ENCODE peak calls at places on chromosomes 11 and 22, in eight cellular contexts. G is cardiac muscle cell, S is HFF-Myc, J is HFFc6, U is PC-9, N is endothelial cell, A is stomach, B is GM12878. D is an unnamed sample.

GRCh38 chr11:122140535-122140934 is 24.5 kb upstream of the BLID start:
- DNase-seq in G (peak), A (no peak), N (no peak), J (peak), U (peak), S (no peak), B (no peak), D (no peak)

GRCh38 chr22:24816841-24817240 is 10.8 kb downstream of the SGSM1 start:
- DNase-seq in S (no peak), U (no peak), B (no peak), A (no peak), N (no peak), G (no peak), J (no peak), D (no peak)

GRCh38 chr11:2138436-2139117 is 612 bp downstream of the IGF2 start:
- DNase-seq in A (no peak), B (no peak), S (no peak), J (no peak), U (no peak), N (no peak), G (no peak), D (no peak)

GRCh38 chr11:109071712-109072524 is 350.1 kb upstream of the C11orf87 start:
- DNase-seq in J (no peak), N (no peak), A (no peak), G (peak), S (no peak), B (no peak), U (no peak), D (no peak)

GRCh38 chr22:45323695-45324094 is 14.0 kb downstream of the FAM118A start:
- DNase-seq in N (no peak), G (no peak), A (no peak), U (no peak), S (no peak), J (no peak), B (no peak), D (no peak)

GRCh38 chr22:47072642-47072967 is 310.2 kb downstream of the TBC1D22A start:
- DNase-seq in B (no peak), J (no peak), N (no peak), A (no peak), S (no peak), U (no peak), G (no peak), D (no peak)

GRCh38 chr22:37526376-37526775 is 7.2 kb upstream of the CARD10 start:
- DNase-seq in A (no peak), U (no peak), S (no peak), G (peak), B (no peak), J (no peak), N (no peak), D (no peak)

GRCh38 chr11:121890377-121890776 is 225.6 kb downstream of the BLID start:
- DNase-seq in J (peak), S (no peak), N (no peak), U (no peak), A (peak), G (peak), B (no peak), D (no peak)

GRCh38 chr11:92219476-92219875 is 5.1 kb upstream of the FAT3 start:
- DNase-seq in G (no peak), U (no peak), N (no peak), J (no peak), B (no peak), A (no peak), S (no peak), D (no peak)

GRCh38 chr22:50620861-50621490 is 7.0 kb downstream of the ARSA start:
- DNase-seq in S (no peak), G (no peak), N (no peak), A (no peak), B (peak), J (no peak), U (no peak), D (no peak)

GRCh38 chr22:33923660-33924246 is 3.5 kb upstream of the LARGE1 start:
- DNase-seq in G (peak), U (peak), A (peak), J (peak), N (peak), S (peak), B (no peak), D (peak)

GRCh38 chr11:77410076-77410827 is 63.6 kb downstream of the PAK1 start:
- DNase-seq in N (no peak), U (no peak), A (no peak), G (no peak), B (no peak), S (no peak), J (no peak), D (no peak)

GRCh38 chr11:2444301-2445106 is at the start of the genes KCNQ1 and TRPM5:
- DNase-seq in S (no peak), U (no peak), J (no peak), N (peak), G (no peak), B (no peak), A (peak), D (no peak)

GRCh38 chr22:36773935-36774334 is 2.0 kb downstream of the IFT27 start:
- DNase-seq in B (no peak), U (peak), N (no peak), A (no peak), J (peak), G (peak), S (no peak), D (no peak)

GRCh38 chr11:6455070-6455469 is 14.3 kb upstream of the HPX start:
- DNase-seq in U (no peak), J (no peak), N (no peak), G (no peak), S (no peak), A (no peak), B (no peak), D (no peak)

GRCh38 chr11:43694477-43694876 is 13.9 kb downstream of the HSD17B12 start:
- DNase-seq in G (no peak), U (no peak), N (no peak), A (no peak), B (no peak), S (no peak), J (no peak), D (no peak)

GRCh38 chr11:61728940-61729219 is 23.6 kb upstream of the MYRF start:
- DNase-seq in J (peak), B (no peak), A (no peak), G (peak), N (no peak), S (no peak), U (peak), D (no peak)

GRCh38 chr11:131817701-131818188 is 447.3 kb downstream of the NTM start:
- DNase-seq in A (no peak), S (no peak), G (no peak), N (no peak), U (no peak), B (no peak), J (no peak), D (no peak)

GRCh38 chr11:14643697-14644395 is at the start of gene PDE3B:
- DNase-seq in U (peak), S (no peak), J (no peak), B (no peak), N (peak), G (peak), A (peak), D (peak)

GRCh38 chr11:79325851-79326250 is 115.0 kb downstream of the TENM4 start:
- DNase-seq in S (no peak), A (no peak), B (no peak), N (no peak), U (no peak), J (no peak), G (no peak), D (no peak)

GRCh38 chr11:113181094-113181493 is 133.3 kb upstream of the TTC12 start:
- DNase-seq in U (no peak), S (no peak), B (no peak), J (no peak), G (no peak), A (no peak), N (no peak), D (no peak)

GRCh38 chr11:112459001-112459400 is 198.3 kb upstream of the PLET1 start:
- DNase-seq in N (no peak), G (no peak), S (no peak), J (no peak), U (no peak), A (no peak), B (no peak), D (no peak)

GRCh38 chr11:100883860-100884259 is 196.8 kb downstream of the ARHGAP42 start:
- DNase-seq in B (no peak), J (no peak), G (no peak), U (no peak), A (no peak), S (no peak), N (no peak), D (no peak)

GRCh38 chr11:125874556-125875124 is 12.8 kb upstream of the HYLS1 start:
- DNase-seq in G (peak), N (peak), J (peak), A (peak), U (peak), B (no peak), S (peak), D (peak)

DNA sequence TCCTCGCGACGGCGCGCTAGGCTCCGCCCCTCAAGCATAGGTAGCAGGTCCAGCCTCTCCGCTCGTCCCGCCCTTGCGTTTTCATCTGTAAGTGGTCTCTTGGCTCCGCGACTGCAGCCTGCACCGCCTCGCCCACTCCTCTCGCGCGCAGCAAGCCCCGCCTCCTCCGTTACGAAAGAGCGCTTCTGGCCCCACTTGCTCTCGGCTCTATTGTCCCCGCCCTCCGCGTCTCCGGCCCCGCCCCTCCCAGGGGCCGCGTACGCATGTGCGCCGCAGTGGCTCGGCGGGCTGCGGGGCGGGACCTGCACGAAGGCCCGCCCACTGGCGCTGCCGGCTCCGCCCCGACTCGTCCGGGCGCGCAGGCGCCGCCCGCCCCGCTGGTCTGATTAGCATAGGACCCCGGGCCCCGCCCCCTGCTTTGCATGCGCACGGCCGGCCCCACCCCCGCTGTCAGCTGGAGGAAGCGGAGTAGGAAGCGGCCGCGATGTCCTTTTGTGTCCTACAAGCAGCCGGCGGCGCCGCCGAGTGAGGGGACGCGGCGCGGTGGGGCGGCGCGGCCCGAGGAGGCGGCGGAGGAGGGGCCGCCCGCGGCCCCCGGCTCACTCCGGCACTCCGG is at the start of gene ESRRA:
- DNase-seq in U (peak), J (peak), N (peak), G (peak), A (peak), B (peak), S (peak), D (peak)
- TF ChIP-seq CTCF in U (no peak), J (no peak), N (no peak), G (no peak), A (no peak), B (no peak), S (no peak), D (no peak)

GRCh38 chr11:67406969-67407699 is 3.3 kb downstream of the TBC1D10C start:
- DNase-seq in N (no peak), B (no peak), J (no peak), A (no peak), S (no peak), U (no peak), G (no peak), D (no peak)
- TF ChIP-seq CTCF in N (no peak), B (peak), J (no peak), A (no peak), S (no peak), U (no peak), G (no peak), D (no peak)

DNA sequence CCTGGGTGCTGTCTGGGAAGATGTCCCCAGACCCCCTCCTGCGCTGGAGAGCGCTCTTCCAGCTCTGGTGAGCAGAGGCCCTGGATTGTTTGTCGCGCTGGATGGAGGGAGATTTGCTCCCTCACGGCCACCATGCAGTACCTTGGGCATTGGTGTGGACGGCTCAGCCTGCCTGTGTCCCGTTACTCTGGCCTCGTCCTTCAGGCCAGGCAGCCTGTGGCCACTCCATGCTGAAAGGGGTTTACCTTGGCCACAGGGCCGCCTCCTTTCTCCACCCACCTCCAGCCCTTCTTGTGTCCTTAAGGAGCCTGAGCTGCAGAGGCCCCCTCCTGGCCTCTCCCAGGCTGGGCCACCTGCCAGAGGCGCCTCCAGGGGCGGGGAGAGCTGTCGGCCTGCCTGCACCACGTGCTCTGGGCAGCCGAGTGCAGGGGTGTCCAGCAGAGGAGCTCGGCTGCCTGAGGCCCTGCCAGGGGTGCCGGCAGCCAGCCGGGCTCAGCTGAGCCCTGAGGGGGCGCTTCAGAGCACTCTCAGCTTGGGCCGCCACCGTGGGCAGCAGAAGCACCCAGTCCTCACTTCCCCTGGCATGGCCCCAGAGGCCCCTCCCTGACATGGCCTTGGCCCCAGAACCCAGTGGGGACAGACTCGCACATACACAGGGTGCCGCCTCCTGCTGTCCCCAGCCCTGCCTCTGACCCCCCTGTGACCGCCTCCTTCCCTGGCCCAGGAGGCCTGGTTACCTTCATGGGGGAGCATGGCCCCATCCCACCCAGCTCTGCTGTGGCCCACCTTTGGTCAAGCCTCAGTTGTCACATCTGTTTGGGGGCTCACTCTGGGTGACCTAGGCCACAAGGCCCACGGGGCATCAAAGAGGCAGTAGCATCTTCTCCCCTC is 3.4 kb downstream of the CCND1 start:
- DNase-seq in J (peak), G (peak), N (no peak), B (no peak), S (no peak), U (peak), A (peak), D (no peak)
- TF ChIP-seq CTCF in J (peak), G (peak), N (no peak), B (no peak), S (no peak), U (no peak), A (peak), D (no peak)

DNA sequence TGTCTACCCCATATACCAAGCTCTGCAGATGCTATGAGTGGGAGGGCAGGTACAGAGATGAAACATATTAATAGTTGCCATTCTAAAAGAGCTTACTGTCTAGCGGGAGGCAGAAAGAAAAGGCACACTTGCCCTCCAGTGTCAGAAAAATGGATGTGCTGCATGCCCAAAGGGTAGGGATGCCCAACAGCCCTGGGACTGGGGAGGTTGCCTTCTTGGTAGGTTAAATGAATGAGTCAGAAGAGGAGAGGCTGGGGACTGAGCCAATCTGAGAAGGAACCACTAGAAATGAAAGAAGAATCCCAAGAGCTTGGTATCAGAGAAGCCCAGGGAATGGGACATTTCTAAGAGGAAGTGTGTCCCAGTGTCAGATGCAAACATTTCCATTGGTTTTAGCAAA is 1.2 kb downstream of the BIRC3 start:
- DNase-seq in B (no peak), A (peak), N (no peak), U (no peak), G (no peak), S (no peak), J (no peak), D (no peak)
- TF ChIP-seq CTCF in B (peak), A (no peak), N (no peak), U (no peak), G (no peak), S (no peak), J (no peak), D (no peak)

GRCh38 chr11:63639195-63639832 is 25.1 kb upstream of the PLAAT3 start:
- DNase-seq in J (peak), B (no peak), G (peak), S (no peak), A (no peak), U (no peak), N (no peak), D (no peak)
- TF ChIP-seq CTCF in J (peak), B (peak), G (peak), S (peak), A (peak), U (peak), N (peak), D (peak)

GRCh38 chr22:22463855-22464540 is 44.5 kb downstream of the ZNF280B start:
- DNase-seq in A (peak), B (no peak), J (peak), S (peak), U (no peak), N (peak), G (peak), D (peak)

GRCh38 chr22:22461111-22461510 is 47.4 kb downstream of the ZNF280B start:
- DNase-seq in B (no peak), N (no peak), J (no peak), U (no peak), S (no peak), A (no peak), G (no peak), D (no peak)

GRCh38 chr22:22464541-22465054 is 43.9 kb downstream of the ZNF280B start:
- DNase-seq in U (no peak), B (no peak), S (no peak), G (no peak), J (no peak), N (no peak), A (no peak), D (no peak)

GRCh38 chr22:22461583-22461982 is 47.0 kb downstream of the ZNF280B start:
- DNase-seq in U (no peak), A (no peak), G (no peak), N (no peak), B (no peak), S (no peak), J (no peak), D (no peak)

GRCh38 chr22:22462813-22463567 is 45.6 kb downstream of the ZNF280B start:
- DNase-seq in S (no peak), B (no peak), U (no peak), G (peak), N (no peak), J (no peak), A (no peak), D (no peak)
- TF ChIP-seq CTCF in S (peak), B (no peak), U (no peak), G (peak), N (no peak), J (peak), A (no peak), D (peak)

GRCh38 chr22:18906896-18907295 is 776 bp downstream of the DGCR6 start:
- DNase-seq in J (no peak), S (no peak), U (no peak), G (no peak), B (no peak), A (no peak), N (no peak), D (no peak)
- TF ChIP-seq CTCF in J (no peak), S (no peak), U (no peak), G (no peak), B (no peak), A (no peak), N (no peak), D (no peak)

GRCh38 chr11:9137293-9138132 is 46.1 kb upstream of the SCUBE2 start:
- DNase-seq in J (peak), U (peak), A (peak), S (peak), N (peak), B (peak), G (peak), D (peak)
- TF ChIP-seq CTCF in J (peak), U (peak), A (peak), S (peak), N (peak), B (peak), G (peak), D (peak)

GRCh38 chr11:74677131-74677530 is 54.1 kb downstream of the CHRDL2 start:
- DNase-seq in G (peak), J (no peak), N (no peak), U (no peak), S (no peak), A (peak), B (no peak), D (no peak)
- TF ChIP-seq CTCF in G (no peak), J (no peak), N (no peak), U (no peak), S (no peak), A (no peak), B (no peak), D (no peak)

GRCh38 chr22:31103111-31103510 is 4.3 kb downstream of the SELENOM start:
- DNase-seq in N (no peak), A (no peak), S (no peak), B (no peak), G (no peak), U (peak), J (no peak), D (no peak)

GRCh38 chr22:31103899-31104694 is 3.3 kb downstream of the SELENOM start:
- DNase-seq in N (no peak), J (no peak), G (no peak), A (no peak), U (peak), S (no peak), B (no peak), D (no peak)

GRCh38 chr22:31106001-31106571 is 1.3 kb downstream of the SELENOM start:
- DNase-seq in N (peak), B (no peak), G (no peak), J (peak), S (no peak), U (peak), A (no peak), D (no peak)

GRCh38 chr22:31105282-31105929 is 2.0 kb downstream of the SELENOM start:
- DNase-seq in G (no peak), B (no peak), N (no peak), A (no peak), J (no peak), S (no peak), U (peak), D (no peak)

DNA sequence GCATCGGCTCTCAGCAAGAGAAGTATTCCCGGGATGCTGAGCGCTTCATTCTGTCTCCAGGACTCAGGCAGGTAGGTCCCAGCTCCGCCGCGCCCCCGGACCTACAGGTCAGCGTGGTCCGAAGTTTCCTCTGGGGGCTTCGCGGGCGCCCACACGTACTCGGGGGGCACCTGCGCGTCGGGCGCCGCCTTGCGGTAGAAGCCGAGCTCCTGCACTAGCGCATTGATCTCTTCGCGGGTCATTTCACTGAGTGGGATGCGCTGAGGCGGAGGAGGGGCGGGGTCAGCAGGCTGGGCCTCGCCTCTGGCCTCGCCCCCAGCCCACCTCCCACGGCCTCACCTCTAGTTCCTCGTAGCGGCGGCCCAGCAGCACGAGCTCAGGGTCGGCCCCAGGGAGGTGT is 2.5 kb downstream of the SELENOM start:
- DNase-seq in B (no peak), J (no peak), A (no peak), N (peak), S (no peak), U (peak), G (no peak), D (peak)
- TF ChIP-seq CTCF in B (peak), J (no peak), A (no peak), N (peak), S (peak), U (no peak), G (peak), D (peak)